ENCODE peak calls at places on chromosomes 5 and 9, in five cellular contexts. J is GM12891, C is transverse colon, Z is HCT116, F is prostate gland. N is an unnamed sample.
A peak's percentile ranks its signal among the peaks of the same experiment; 100 is the strongest.

GRCh38 chr5:36181709-36182262 is 29.9 kb downstream of the SKP2 start:
- DNase-seq in J (no peak), C (no peak), Z (no peak), F (no peak), N (no peak)

GRCh38 chr5:148858106-148858505 is 31.7 kb downstream of the ADRB2 start:
- DNase-seq in J (no peak), C (no peak), Z (no peak), F (no peak), N (no peak)

GRCh38 chr9:131732636-131733340 is 7.1 kb downstream of the RAPGEF1 start:
- DNase-seq in J (no peak), C (no peak), Z (no peak), F (no peak), N (no peak)

GRCh38 chr5:174217527-174217926 is 172.0 kb downstream of the NSG2 start:
- DNase-seq in J (no peak), C (no peak), Z (no peak), F (no peak), N (no peak)

GRCh38 chr9:116437411-116438370 is 249.4 kb upstream of the TRIM32 start:
- DNase-seq in J (no peak), C (no peak), Z (no peak), F (no peak), N (no peak)

GRCh38 chr5:159096555-159097460 is 2.9 kb downstream of the EBF1 start:
- DNase-seq in J (no peak), C (no peak), Z (no peak), F (no peak), N (no peak)

GRCh38 chr9:137649553-137649952 is 30.7 kb downstream of the EHMT1 start:
- DNase-seq in J (no peak), C (no peak), Z (no peak), F (no peak), N (no peak)

GRCh38 chr9:38408719-38409118 is 15.5 kb downstream of the IGFBPL1 start:
- DNase-seq in J (no peak), C (no peak), Z (no peak), F (no peak), N (no peak)

GRCh38 chr5:9544502-9545300 is 1.2 kb downstream of the SEMA5A start:
- DNase-seq in J (peak; percentile 56), C (peak; percentile 89), Z (no peak), F (peak; percentile 86), N (peak; percentile 92)

GRCh38 chr5:170105643-170106611 is at the start of gene FOXI1:
- DNase-seq in J (no peak), C (no peak), Z (no peak), F (no peak), N (no peak)

GRCh38 chr9:70340572-70340971 is 73.9 kb downstream of the KLF9 start:
- DNase-seq in J (no peak), C (no peak), Z (no peak), F (no peak), N (no peak)

GRCh38 chr9:23938908-23939307 is 112.9 kb upstream of the ELAVL2 start:
- DNase-seq in J (no peak), C (no peak), Z (no peak), F (no peak), N (no peak)

GRCh38 chr5:92543246-92543645 is 1037.8 kb downstream of the NR2F1-AS1 start:
- DNase-seq in J (no peak), C (no peak), Z (no peak), F (no peak), N (no peak)

GRCh38 chr9:124012368-124013262 is 1.0 kb downstream of the LHX2 start:
- DNase-seq in J (no peak), C (no peak), Z (no peak), F (no peak), N (no peak)

GRCh38 chr5:175900131-175900530 is 28.8 kb downstream of the CPLX2 start:
- DNase-seq in J (no peak), C (no peak), Z (no peak), F (peak; percentile 21), N (no peak)

GRCh38 chr5:178993955-178994579 is 1.1 kb downstream of the GRM6 start:
- DNase-seq in J (no peak), C (no peak), Z (no peak), F (no peak), N (no peak)

GRCh38 chr9:126515001-126515872 is 98.5 kb upstream of the LMX1B start:
- DNase-seq in J (no peak), C (no peak), Z (no peak), F (no peak), N (peak; percentile 63)

GRCh38 chr5:173039964-173040363 is 16.2 kb upstream of the CREBRF start:
- DNase-seq in J (no peak), C (no peak), Z (no peak), F (no peak), N (no peak)

GRCh38 chr5:173041881-173042481 is 14.2 kb upstream of the CREBRF start:
- DNase-seq in J (no peak), C (no peak), Z (no peak), F (no peak), N (no peak)

GRCh38 chr5:173032730-173033129 is 23.4 kb upstream of the CREBRF start:
- DNase-seq in J (no peak), C (no peak), Z (no peak), F (no peak), N (no peak)

GRCh38 chr5:173035904-173036707 is 20.0 kb upstream of the CREBRF start:
- DNase-seq in J (no peak), C (peak; percentile 37), Z (no peak), F (no peak), N (no peak)
- TF ChIP-seq POLR2AphosphoS5 in J (peak; percentile 14), C (peak; percentile 4), Z (no peak), F (no peak), N (no peak)

DNA sequence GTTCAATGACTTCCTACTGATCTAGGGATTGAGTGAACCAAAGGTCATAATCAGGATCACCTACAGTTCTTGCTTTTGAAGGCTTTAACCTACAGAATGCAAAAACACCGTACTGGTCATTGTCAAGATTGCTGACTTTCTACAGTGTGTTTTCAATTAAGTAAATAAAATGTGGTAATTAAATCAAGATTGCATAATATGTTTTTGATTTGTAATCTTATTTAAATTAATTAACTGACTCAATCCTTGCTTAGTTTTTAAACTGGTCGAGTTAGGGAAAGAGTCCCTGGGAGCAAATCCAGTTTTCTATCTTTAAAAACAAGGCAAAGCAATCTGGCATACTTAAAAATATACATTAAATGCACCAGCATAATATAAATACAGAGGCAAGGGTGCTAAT is 125.9 kb downstream of the NFIB start:
- DNase-seq in J (no peak), C (no peak), Z (no peak), F (no peak), N (no peak)
- TF ChIP-seq POLR2AphosphoS5 in J (no peak), C (no peak), Z (no peak), F (no peak), N (no peak)

GRCh38 chr9:87674565-87675299 is 51.2 kb upstream of the CTSL start:
- DNase-seq in J (no peak), C (no peak), Z (no peak), F (no peak), N (no peak)
- TF ChIP-seq POLR2AphosphoS5 in J (no peak), C (no peak), Z (no peak), F (no peak), N (no peak)

GRCh38 chr5:72166070-72166979 is 59.0 kb downstream of the MAP1B start:
- DNase-seq in J (no peak), C (no peak), Z (no peak), F (peak; percentile 65), N (peak; percentile 76)
- TF ChIP-seq POLR2AphosphoS5 in J (no peak), C (no peak), Z (no peak), F (peak; percentile 41), N (no peak)

N was measured in suprapubic skin.